ENCODE peak calls at places on chromosomes 2 and 18, in six cellular contexts. N, B, V, L, G and E are unnamed samples.

GRCh38 chr18:12657849-12658829 is at the start of gene SPIRE1:
- DNase-seq in N (no peak), B (no peak), V (peak), L (no peak), G (peak), E (peak)

GRCh38 chr2:215003001-215003400 is 135.4 kb downstream of the ABCA12 start:
- DNase-seq in N (no peak), B (no peak), V (peak), L (no peak), G (no peak), E (no peak)

GRCh38 chr18:44896817-44897216 is 216.1 kb downstream of the SETBP1 start:
- DNase-seq in N (no peak), B (no peak), V (no peak), L (no peak), G (no peak), E (no peak)

GRCh38 chr2:205834776-205835175 is 152.5 kb downstream of the NRP2 start:
- DNase-seq in N (no peak), B (no peak), V (no peak), L (no peak), G (no peak), E (no peak)

GRCh38 chr2:157258520-157259326 is 1.2 kb downstream of the GALNT5 start:
- DNase-seq in N (no peak), B (no peak), V (no peak), L (no peak), G (no peak), E (no peak)

GRCh38 chr2:199455533-199456382 is 2.0 kb downstream of the SATB2 start:
- DNase-seq in N (no peak), B (peak), V (peak), L (no peak), G (no peak), E (no peak)

GRCh38 chr2:163657257-163657656 is 78.6 kb downstream of the FIGN start:
- DNase-seq in N (no peak), B (no peak), V (peak), L (no peak), G (no peak), E (no peak)

GRCh38 chr2:26652361-26653041 is 11.3 kb upstream of the CIB4 start:
- DNase-seq in N (peak), B (no peak), V (no peak), L (no peak), G (peak), E (peak)

GRCh38 chr18:2070636-2071035 is 500.7 kb downstream of the METTL4 start:
- DNase-seq in N (no peak), B (no peak), V (no peak), L (no peak), G (no peak), E (no peak)

GRCh38 chr2:160075171-160075570 is 12.8 kb upstream of the PLA2R1 start:
- DNase-seq in N (peak), B (no peak), V (peak), L (no peak), G (no peak), E (no peak)

GRCh38 chr2:7077660-7078278 is 160.6 kb downstream of the RNF144A start:
- DNase-seq in N (no peak), B (no peak), V (no peak), L (no peak), G (no peak), E (no peak)

GRCh38 chr2:184769038-184769437 is 170.7 kb downstream of the ZNF804A start:
- DNase-seq in N (no peak), B (no peak), V (peak), L (no peak), G (no peak), E (no peak)

GRCh38 chr18:55328301-55328700 is 259.7 kb downstream of the TCF4 start:
- DNase-seq in N (no peak), B (no peak), V (peak), L (no peak), G (no peak), E (no peak)

GRCh38 chr2:238638982-238639341 is 208.9 kb upstream of the TWIST2 start:
- DNase-seq in N (no peak), B (no peak), V (no peak), L (no peak), G (no peak), E (no peak)

GRCh38 chr2:170716851-170717598 is 1.9 kb downstream of the SP5 start:
- DNase-seq in N (peak), B (no peak), V (peak), L (no peak), G (no peak), E (no peak)

GRCh38 chr2:235402444-235402843 is 91.4 kb upstream of the AGAP1 start:
- DNase-seq in N (no peak), B (no peak), V (no peak), L (no peak), G (no peak), E (no peak)

GRCh38 chr2:178270338-178270737 is 76.0 kb downstream of the OSBPL6 start:
- DNase-seq in N (no peak), B (no peak), V (no peak), L (no peak), G (no peak), E (no peak)

GRCh38 chr2:204108301-204108700 is 171.7 kb downstream of the ICOS start:
- DNase-seq in N (peak), B (no peak), V (peak), L (no peak), G (peak), E (peak)

GRCh38 chr18:48037481-48038271 is 107.2 kb upstream of the SMAD2 start:
- DNase-seq in N (no peak), B (no peak), V (no peak), L (no peak), G (no peak), E (no peak)

GRCh38 chr2:98769784-98770183 is 38.9 kb upstream of the MGAT4A start:
- DNase-seq in N (no peak), B (no peak), V (no peak), L (no peak), G (peak), E (peak)

GRCh38 chr2:215652432-215652831 is 216.6 kb upstream of the FN1 start:
- DNase-seq in N (peak), B (no peak), V (peak), L (no peak), G (no peak), E (no peak)

GRCh38 chr2:147149589-147150245 is 695.1 kb upstream of the ACVR2A start:
- DNase-seq in N (no peak), B (no peak), V (peak), L (no peak), G (no peak), E (no peak)

GRCh38 chr2:54999182-54999581 is 51.1 kb downstream of the RTN4 start:
- DNase-seq in N (peak), B (no peak), V (peak), L (no peak), G (no peak), E (no peak)

GRCh38 chr2:130728549-130729310 is at the start of gene GPR148:
- DNase-seq in N (no peak), B (no peak), V (no peak), L (no peak), G (no peak), E (peak)

GRCh38 chr2:50863856-50864255 is 168.1 kb downstream of the NRXN1 start:
- DNase-seq in N (no peak), B (no peak), V (no peak), L (no peak), G (no peak), E (no peak)

GRCh38 chr2:234686088-234686890 is 189.4 kb upstream of the ARL4C start:
- DNase-seq in N (no peak), B (no peak), V (peak), L (no peak), G (no peak), E (no peak)

GRCh38 chr2:142716463-142717242 is 160.8 kb upstream of the KYNU start:
- DNase-seq in N (no peak), B (no peak), V (no peak), L (no peak), G (no peak), E (no peak)

GRCh38 chr2:43133708-43134570 is 92.5 kb downstream of the ZFP36L2 start:
- DNase-seq in N (no peak), B (no peak), V (no peak), L (peak), G (peak), E (peak)

GRCh38 chr18:10487161-10487560 is 32.7 kb downstream of the APCDD1 start:
- DNase-seq in N (no peak), B (no peak), V (no peak), L (no peak), G (no peak), E (no peak)

GRCh38 chr2:222819722-222820333 is 41.0 kb upstream of the ACSL3 start:
- DNase-seq in N (no peak), B (no peak), V (peak), L (no peak), G (no peak), E (no peak)